ENCODE peak calls at places on chromosome 15, in four cellular contexts. Z is psoas muscle, N is T-helper 2 cell, Q is dermis microvascular lymphatic vessel endothelial cell. L is an unnamed sample.

GRCh38 chr15:72199721-72200212 is 2.2 kb upstream of the GRAMD2A start:
- DNase-seq in Z (peak), N (peak), Q (peak), L (peak)

GRCh38 chr15:28978011-28978378 is 92.2 kb downstream of the APBA2 start:
- DNase-seq in Z (no peak), N (no peak), Q (no peak), L (no peak)

GRCh38 chr15:95266481-95267061 is 1035.2 kb downstream of the MCTP2 start:
- DNase-seq in Z (no peak), N (no peak), Q (peak), L (no peak)

GRCh38 chr15:66894986-66895780 is 170.2 kb upstream of the SMAD3 start:
- DNase-seq in Z (no peak), N (no peak), Q (no peak), L (no peak)

GRCh38 chr15:68666120-68666811 is 87.5 kb downstream of the CORO2B start:
- DNase-seq in Z (no peak), N (no peak), Q (peak), L (no peak)

GRCh38 chr15:50744601-50745000 is 20.9 kb downstream of the SPPL2A start:
- DNase-seq in Z (no peak), N (no peak), Q (peak), L (no peak)

GRCh38 chr15:91469627-91470567 is 369.8 kb downstream of the SV2B start:
- DNase-seq in Z (no peak), N (peak), Q (no peak), L (peak)

GRCh38 chr15:90585863-90586262 is 56.1 kb downstream of the CRTC3 start:
- DNase-seq in Z (no peak), N (no peak), Q (peak), L (no peak)

GRCh38 chr15:59691194-59691805 is 2.2 kb upstream of the BNIP2 start:
- DNase-seq in Z (no peak), N (peak), Q (peak), L (peak)

GRCh38 chr15:41810651-41811431 is 17.1 kb upstream of the JMJD7 start:
- DNase-seq in Z (no peak), N (no peak), Q (no peak), L (no peak)

GRCh38 chr15:31080618-31081017 is 20.9 kb downstream of the TRPM1 start:
- DNase-seq in Z (peak), N (no peak), Q (peak), L (peak)

GRCh38 chr15:34125945-34126344 is 24.1 kb downstream of the PGBD4 start:
- DNase-seq in Z (no peak), N (no peak), Q (no peak), L (no peak)

GRCh38 chr15:99857836-99858235 is 124.6 kb upstream of the LYSMD4 start:
- DNase-seq in Z (no peak), N (no peak), Q (no peak), L (no peak)

GRCh38 chr15:73146419-73146818 is 94.2 kb downstream of the NEO1 start:
- DNase-seq in Z (no peak), N (no peak), Q (no peak), L (no peak)

GRCh38 chr15:90291679-90292356 is 26.3 kb downstream of the NGRN start:
- DNase-seq in Z (no peak), N (no peak), Q (peak), L (no peak)

GRCh38 chr15:23570466-23570865 is 5.0 kb downstream of the MKRN3 start:
- DNase-seq in Z (no peak), N (no peak), Q (no peak), L (no peak)

GRCh38 chr15:97319316-97319715 is 641.2 kb upstream of the ARRDC4 start:
- DNase-seq in Z (no peak), N (no peak), Q (no peak), L (no peak)

GRCh38 chr15:81080946-81081345 is 53.1 kb upstream of the CFAP161 start:
- DNase-seq in Z (no peak), N (no peak), Q (no peak), L (no peak)

GRCh38 chr15:86336051-86336788 is 256.5 kb downstream of the AGBL1 start:
- DNase-seq in Z (no peak), N (no peak), Q (no peak), L (no peak)

GRCh38 chr15:66594836-66595235 is 29.0 kb upstream of the LCTL start:
- DNase-seq in Z (no peak), N (no peak), Q (no peak), L (no peak)

GRCh38 chr15:63599401-63600000 is 2.3 kb downstream of the FBXL22 start:
- DNase-seq in Z (peak), N (peak), Q (peak), L (no peak)

GRCh38 chr15:75109021-75109690 is 85.8 kb downstream of the PPCDC start:
- DNase-seq in Z (no peak), N (no peak), Q (no peak), L (no peak)

GRCh38 chr15:101148166-101148880 is 103.5 kb downstream of the CHSY1 start:
- DNase-seq in Z (no peak), N (no peak), Q (no peak), L (no peak)

GRCh38 chr15:46088486-46089437 is 453.9 kb downstream of the SQOR start:
- DNase-seq in Z (no peak), N (no peak), Q (peak), L (no peak)

GRCh38 chr15:70208332-70208731 is 110.6 kb upstream of the TLE3 start:
- DNase-seq in Z (no peak), N (no peak), Q (no peak), L (no peak)

GRCh38 chr15:44882499-44882968 is 74.0 kb upstream of the TERB2 start:
- DNase-seq in Z (no peak), N (no peak), Q (no peak), L (no peak)

GRCh38 chr15:74664028-74664616 is 31.7 kb downstream of the EDC3 start:
- DNase-seq in Z (peak), N (no peak), Q (peak), L (no peak)

GRCh38 chr15:77859491-77860060 is 217.9 kb downstream of the TBC1D2B start:
- DNase-seq in Z (no peak), N (no peak), Q (no peak), L (no peak)

GRCh38 chr15:85587707-85588441 is 206.9 kb downstream of the KLHL25 start:
- DNase-seq in Z (no peak), N (no peak), Q (peak), L (no peak)

GRCh38 chr15:43854801-43855200 is 28.0 kb downstream of the WDR76 start:
- DNase-seq in Z (no peak), N (no peak), Q (no peak), L (no peak)

GRCh38 chr15:96361309-96362000 is 31.0 kb downstream of the NR2F2 start:
- DNase-seq in Z (no peak), N (no peak), Q (no peak), L (no peak)

GRCh38 chr15:38061856-38062649 is 127.6 kb downstream of the TMCO5A start:
- DNase-seq in Z (no peak), N (no peak), Q (no peak), L (no peak)

GRCh38 chr15:70741107-70741511 is 22.2 kb downstream of the UACA start:
- DNase-seq in Z (peak), N (no peak), Q (peak), L (no peak)

GRCh38 chr15:96160269-96160668 is 170.2 kb upstream of the NR2F2 start:
- DNase-seq in Z (peak), N (no peak), Q (peak), L (no peak)

GRCh38 chr15:29785068-29785467 is 37.2 kb downstream of the TJP1 start:
- DNase-seq in Z (no peak), N (no peak), Q (no peak), L (no peak)

GRCh38 chr15:47718474-47719440 is 1.5 kb downstream of the SEMA6D start:
- DNase-seq in Z (peak), N (no peak), Q (peak), L (no peak)